ENCODE peak calls at places on chromosomes 5 and 9, in seven cellular contexts. N is HT1080; Z is KBM-7; Y is T follicular helper cell; G is stimulated activated CD8-positive, alpha-beta memory T cell treated with anti-CD3 and anti-CD28 coated beads, Interleukin-15, amount 100 ng/mL, for 4 hours; H is astrocyte; E is heart right ventricle. Q is an unnamed sample.

GRCh38 chr5:78597068-78597857 is 51.3 kb downstream of the LHFPL2 start:
- DNase-seq in Y (no peak), N (peak), H (peak), G (no peak), Z (no peak), E (no peak), Q (peak)

GRCh38 chr9:33107762-33108161 is 31.3 kb upstream of the SMU1 start:
- DNase-seq in Y (no peak), H (no peak), E (no peak), N (no peak), G (no peak), Z (no peak), Q (no peak)

GRCh38 chr9:9998491-9999287 is 614.1 kb downstream of the PTPRD start:
- DNase-seq in Z (peak), H (no peak), E (no peak), G (no peak), N (peak), Y (no peak), Q (no peak)

GRCh38 chr9:33489070-33489469 is 15.3 kb upstream of the NOL6 start:
- DNase-seq in G (no peak), N (no peak), E (no peak), H (peak), Y (no peak), Z (no peak), Q (no peak)

GRCh38 chr5:67366961-67367360 is 170.4 kb upstream of the CD180 start:
- DNase-seq in H (no peak), Z (no peak), G (no peak), E (no peak), Y (no peak), N (no peak), Q (no peak)

GRCh38 chr9:98178874-98179850 is 13.3 kb downstream of the CORO2A start:
- DNase-seq in Z (peak), E (no peak), Y (no peak), N (no peak), H (no peak), G (no peak), Q (no peak)

GRCh38 chr9:109162652-109163051 is 4.4 kb downstream of the FRRS1L start:
- DNase-seq in G (no peak), E (no peak), N (no peak), Z (no peak), Y (no peak), H (no peak), Q (no peak)

GRCh38 chr5:88875609-88876234 is 7.3 kb downstream of the MEF2C start:
- DNase-seq in E (no peak), Y (no peak), Z (peak), N (no peak), H (no peak), G (no peak), Q (no peak)